ENCODE peak calls at places on chromosomes 11 and 22, in five cellular contexts. H, Q, R, N and D are unnamed samples.

GRCh38 chr22:46595545-46595944 is 24.6 kb upstream of the GRAMD4 start:
- DNase-seq in H (no peak), Q (peak; percentile 17), R (no peak), N (no peak), D (no peak)

GRCh38 chr22:49937758-49938564 is 19.5 kb downstream of the CRELD2 start:
- DNase-seq in H (no peak), Q (no peak), R (no peak), N (no peak), D (no peak)

GRCh38 chr11:127789887-127790286 is 789.3 kb upstream of the KIRREL3 start:
- DNase-seq in H (no peak), Q (no peak), R (no peak), N (peak; percentile 24), D (peak; percentile 33)

GRCh38 chr11:44199816-44200215 is 104.3 kb downstream of the EXT2 start:
- DNase-seq in H (no peak), Q (no peak), R (no peak), N (no peak), D (no peak)

GRCh38 chr22:49298834-49299750 is 528.6 kb downstream of the BRD1 start:
- DNase-seq in H (no peak), Q (peak; percentile 14), R (no peak), N (no peak), D (no peak)

GRCh38 chr11:65032216-65032615 is 5.0 kb downstream of the SNX15 start:
- DNase-seq in H (no peak), Q (no peak), R (no peak), N (no peak), D (no peak)

GRCh38 chr11:102647430-102647829 is 22.3 kb upstream of the MMP20 start:
- DNase-seq in H (no peak), Q (no peak), R (no peak), N (no peak), D (no peak)

GRCh38 chr11:2990617-2991476 is 1.3 kb downstream of the NAP1L4 start:
- DNase-seq in H (no peak), Q (no peak), R (no peak), N (no peak), D (peak; percentile 49)

DNA sequence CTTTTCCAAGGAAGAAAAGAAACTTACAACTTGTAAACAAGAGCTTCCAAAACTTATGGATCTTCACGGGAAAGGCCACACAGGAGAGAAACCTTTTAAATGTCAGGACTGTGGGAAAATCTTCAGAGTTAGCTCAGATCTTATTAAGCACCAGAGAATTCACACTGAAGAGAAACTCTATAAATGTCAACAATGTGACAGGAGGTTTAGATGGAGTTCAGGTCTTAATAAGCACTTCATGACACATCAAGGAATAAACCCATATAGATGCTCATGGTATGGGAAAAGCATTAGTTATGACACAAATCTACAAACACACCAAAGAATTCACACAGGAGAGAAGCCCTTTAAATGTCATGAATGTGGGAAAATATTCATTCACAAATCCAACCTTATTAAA is 32.4 kb downstream of the GAB2 start:
- DNase-seq in H (no peak), Q (no peak), R (no peak), N (no peak), D (no peak)
- H3K4me1 ChIP-seq in H (peaks cover 32% of the 10 kb centered on the region), Q (peaks cover 24% of the 10 kb centered on the region), R (peaks cover 9% of the 10 kb centered on the region), N (no peaks in the 10 kb centered on the region), D (no peaks in the 10 kb centered on the region)

DNA sequence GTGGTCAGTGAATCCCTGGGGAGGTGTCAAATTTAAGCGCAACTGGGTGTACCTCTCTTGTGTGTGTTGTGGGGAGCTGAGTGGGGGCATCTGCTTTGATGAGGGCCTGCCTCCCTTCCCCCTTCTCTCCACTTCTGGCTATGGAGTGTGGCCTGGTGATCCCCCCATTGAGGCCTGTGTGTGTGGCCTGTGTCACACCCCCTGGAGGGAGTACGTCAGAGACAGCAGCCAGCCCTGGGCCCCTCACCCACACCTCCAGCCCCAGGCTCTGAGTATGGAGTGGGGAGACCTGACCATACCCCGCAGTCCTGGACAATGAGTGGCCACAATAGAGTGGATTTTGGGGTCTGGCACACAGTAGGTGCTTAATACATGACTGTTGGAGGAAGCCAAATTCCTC is 51.4 kb upstream of the EIF3D start:
- DNase-seq in H (no peak), Q (no peak), R (no peak), N (no peak), D (no peak)
- H3K27me3 ChIP-seq in H (peaks cover 78% of the 10 kb centered on the region), Q (no peaks in the 10 kb centered on the region), R (no peaks in the 10 kb centered on the region), N (peaks cover 17% of the 10 kb centered on the region), D (no peaks in the 10 kb centered on the region)

DNA sequence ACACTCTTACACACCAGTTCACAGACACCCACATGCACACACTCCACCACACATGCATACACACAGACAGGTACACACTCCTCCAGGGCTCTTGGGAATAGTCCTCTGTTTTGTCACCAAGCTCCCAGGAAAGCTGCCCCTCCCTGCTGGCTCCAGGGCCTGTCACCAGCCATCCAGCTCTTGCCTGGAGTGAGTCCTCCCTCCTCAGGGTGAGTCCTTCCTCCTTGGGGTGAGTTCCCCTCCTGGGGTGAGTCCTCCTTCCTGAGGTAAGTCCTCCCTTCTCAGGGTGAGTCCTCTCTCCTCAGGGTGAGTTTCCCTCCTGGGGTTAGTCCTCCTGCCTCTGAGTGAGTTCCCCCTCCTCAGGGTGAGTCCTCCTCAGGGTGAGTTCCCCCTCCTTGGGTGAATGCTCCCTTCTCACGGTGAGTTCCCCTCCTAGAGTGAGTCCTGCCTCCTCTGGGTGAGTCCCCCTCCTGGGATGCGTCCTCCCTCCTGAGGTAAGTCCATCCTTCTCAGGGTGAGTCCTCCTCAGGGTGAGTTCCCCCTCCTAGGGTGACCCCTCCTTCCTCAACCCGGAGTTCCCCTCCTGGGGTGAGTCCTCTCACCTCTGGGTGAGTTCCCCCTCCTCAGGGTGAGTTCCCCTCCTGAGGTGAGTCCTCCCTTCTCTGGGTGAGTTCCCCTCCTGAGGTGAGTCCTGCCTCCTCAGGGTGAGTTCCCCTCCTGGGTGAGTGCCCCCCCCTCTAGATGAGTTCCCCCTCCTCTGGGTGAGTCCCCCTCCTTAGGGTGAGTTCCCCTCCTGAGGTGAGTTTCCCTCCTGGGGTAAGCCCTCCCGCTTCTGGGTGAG is 100.7 kb upstream of the FGF3 start:
- DNase-seq in H (no peak), Q (peak; percentile 16), R (no peak), N (no peak), D (no peak)
- H3K27ac ChIP-seq in H (peak overlapping the region; percentile 75), Q (no peak overlapping the region), R (no peak overlapping the region), N (no peak overlapping the region), D (no peak overlapping the region)

GRCh38 chr11:60970890-60971289 is 590 bp upstream of the CD6 start:
- DNase-seq in H (no peak), Q (no peak), R (no peak), N (no peak), D (no peak)

GRCh38 chr11:60972182-60973030 is 926 bp downstream of the CD6 start:
- DNase-seq in H (no peak), Q (no peak), R (no peak), N (no peak), D (no peak)

GRCh38 chr11:60974726-60975125 is 3.2 kb downstream of the CD6 start:
- DNase-seq in H (no peak), Q (no peak), R (no peak), N (no peak), D (no peak)

GRCh38 chr11:60971520-60971919 is at the start of gene CD6:
- DNase-seq in H (no peak), Q (no peak), R (no peak), N (no peak), D (no peak)

DNA sequence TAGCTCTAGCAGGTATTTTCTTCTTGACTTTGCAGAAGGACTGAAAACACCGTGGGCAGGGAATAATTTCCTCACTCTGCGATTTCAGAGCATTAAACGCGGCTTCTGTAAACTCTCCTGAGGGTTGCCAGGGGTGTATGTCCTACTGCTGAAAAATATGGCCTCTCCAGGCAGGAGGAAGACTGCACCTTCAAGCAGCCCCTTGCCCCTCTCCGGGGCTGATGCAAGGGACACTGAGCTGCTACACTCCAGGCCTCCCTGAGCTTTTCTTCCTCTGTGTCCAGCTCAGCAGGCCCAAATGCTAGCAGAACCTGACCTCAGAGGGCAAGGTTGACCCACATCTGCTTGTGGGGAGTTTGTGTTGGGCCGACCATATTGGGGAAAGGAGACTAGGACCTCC is 2.2 kb downstream of the CD6 start:
- DNase-seq in H (no peak), Q (no peak), R (no peak), N (no peak), D (no peak)
- H3K4me1 ChIP-seq in H (no peaks in the 10 kb centered on the region), Q (no peaks in the 10 kb centered on the region), R (no peaks in the 10 kb centered on the region), N (no peaks in the 10 kb centered on the region), D (no peaks in the 10 kb centered on the region)